ENCODE peak calls at places on chromosomes 3 and 15, in five cellular contexts. H is H1, R is neuronal stem cell, W is mesenchymal stem cell, Q is trophoblast cell. B is an unnamed sample.

GRCh38 chr15:74730619-74731316 is 5.4 kb upstream of the CYP1A1 start:
- DNase-seq in H (no peak), R (no peak), W (peak; percentile 18), Q (no peak), B (no peak)

GRCh38 chr3:33989229-33989628 is 190.8 kb downstream of the PDCD6IP start:
- DNase-seq in H (no peak), R (no peak), W (no peak), Q (no peak), B (peak; percentile 38)

GRCh38 chr3:53194218-53195065 is 33.4 kb downstream of the PRKCD start:
- DNase-seq in H (no peak), R (no peak), W (peak; percentile 23), Q (no peak), B (peak; percentile 61)

GRCh38 chr3:128457918-128458317 is 8.8 kb downstream of the DNAJB8 start:
- DNase-seq in H (no peak), R (no peak), W (no peak), Q (no peak), B (no peak)

GRCh38 chr3:151356791-151357460 is 27.6 kb upstream of the P2RY13 start:
- DNase-seq in H (no peak), R (no peak), W (no peak), Q (no peak), B (no peak)

GRCh38 chr15:88624156-88624970 is 3.2 kb downstream of the AEN start:
- DNase-seq in H (no peak), R (no peak), W (peak; percentile 76), Q (peak; percentile 19), B (no peak)

GRCh38 chr3:30945291-30945690 is 50.8 kb upstream of the GADL1 start:
- DNase-seq in H (no peak), R (no peak), W (no peak), Q (no peak), B (no peak)

GRCh38 chr15:68316061-68316804 is 38.7 kb downstream of the FEM1B start:
- DNase-seq in H (no peak), R (no peak), W (no peak), Q (peak; percentile 37), B (peak; percentile 79)

GRCh38 chr15:39487180-39487735 is 93.6 kb upstream of the THBS1 start:
- DNase-seq in H (no peak), R (no peak), W (no peak), Q (no peak), B (no peak)

GRCh38 chr3:112967828-112968227 is 7.1 kb downstream of the CD200R1 start:
- DNase-seq in H (no peak), R (no peak), W (no peak), Q (peak; percentile 16), B (no peak)

GRCh38 chr15:101167366-101167790 is 84.5 kb downstream of the CHSY1 start:
- DNase-seq in H (no peak), R (no peak), W (no peak), Q (no peak), B (no peak)

GRCh38 chr3:58154752-58155449 is 55.9 kb downstream of the DNASE1L3 start:
- DNase-seq in H (no peak), R (no peak), W (no peak), Q (no peak), B (no peak)

GRCh38 chr15:29364429-29365078 is 94.9 kb upstream of the NSMCE3 start:
- DNase-seq in H (no peak), R (no peak), W (peak; percentile 33), Q (peak; percentile 34), B (peak; percentile 44)

GRCh38 chr3:190089711-190090110 is 31.0 kb downstream of the P3H2 start:
- DNase-seq in H (no peak), R (no peak), W (no peak), Q (no peak), B (no peak)

GRCh38 chr3:138542977-138543376 is 51.1 kb downstream of the CEP70 start:
- DNase-seq in H (no peak), R (no peak), W (no peak), Q (no peak), B (no peak)

DNA sequence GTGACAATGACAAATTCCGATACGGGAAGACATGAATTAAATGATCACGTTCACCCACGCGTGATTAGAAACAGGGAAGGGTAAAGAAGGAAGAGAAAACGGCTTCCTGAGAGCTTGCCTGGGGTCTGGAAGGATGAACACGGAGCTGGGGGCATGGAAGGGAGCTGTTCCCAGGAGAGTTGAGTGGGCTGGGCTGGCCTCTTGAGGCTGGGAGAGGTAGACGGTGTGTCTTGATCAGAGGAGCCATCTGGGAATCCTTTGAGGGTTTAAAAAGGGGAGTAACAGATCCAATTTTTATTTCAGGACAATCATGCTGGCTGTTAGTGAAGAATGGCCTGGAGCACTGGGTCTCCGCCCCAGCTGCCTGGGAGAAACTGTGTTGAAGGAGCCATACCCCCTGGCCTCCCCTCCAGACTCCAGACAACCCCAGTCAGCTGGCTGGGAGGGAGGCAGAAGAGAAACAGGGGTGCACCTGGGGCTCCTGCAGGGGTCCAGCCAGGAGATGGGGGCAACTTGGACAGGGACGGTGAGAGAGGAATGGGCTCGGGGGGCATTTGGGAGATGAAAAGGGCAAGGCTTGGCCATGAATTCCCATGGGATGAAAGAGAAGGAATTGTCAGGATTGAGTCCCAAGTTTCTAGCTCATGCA is 53.6 kb upstream of the CGNL1 start:
- DNase-seq in H (no peak), R (no peak), W (no peak), Q (no peak), B (no peak)
- H2BK12ac ChIP-seq in H (no peak overlapping the region), R (no peak overlapping the region), W (no peak overlapping the region), Q (no peak overlapping the region), B (no peak overlapping the region)

DNA sequence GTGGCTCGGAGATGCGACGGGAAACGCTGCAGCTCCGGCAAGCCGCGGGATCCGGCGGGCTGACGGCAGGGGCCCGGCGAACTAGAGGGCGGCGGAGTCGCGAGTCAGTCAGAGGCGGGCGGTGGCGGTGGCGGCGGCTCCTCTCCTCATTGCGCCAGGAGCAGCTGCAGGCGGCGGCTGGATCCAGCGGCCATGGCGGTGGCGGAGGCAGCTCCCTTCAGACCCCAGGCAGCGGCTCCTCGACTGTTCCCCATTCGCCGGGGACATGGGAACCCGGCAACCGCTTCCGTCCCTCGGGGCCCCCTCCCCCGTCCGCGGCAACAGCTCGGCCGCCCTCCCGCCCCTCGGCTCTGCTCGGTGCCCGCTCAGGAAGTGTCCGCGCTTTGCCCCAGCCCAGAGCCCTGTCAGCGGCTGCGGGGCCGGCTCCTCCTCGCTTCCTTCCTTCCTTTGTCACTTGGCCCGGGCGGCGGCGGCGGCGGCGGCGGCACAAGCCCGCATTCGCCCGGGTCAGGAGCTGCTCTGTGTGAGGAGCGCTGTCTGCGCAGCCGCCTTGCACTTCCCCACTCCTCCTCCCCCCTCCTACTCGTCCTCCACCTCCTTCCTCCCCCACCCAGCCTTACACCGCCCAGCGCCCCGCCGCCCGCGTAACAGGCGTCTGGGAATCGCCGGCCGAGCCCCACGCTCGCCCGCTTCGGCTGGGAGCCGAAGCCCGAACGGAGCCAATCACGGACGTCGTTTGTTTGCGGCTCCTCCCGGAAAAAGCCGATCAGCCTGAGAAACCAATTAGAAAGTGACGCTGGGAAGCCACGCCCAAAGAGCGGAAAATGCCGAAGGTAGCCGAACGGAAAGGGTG is at the start of gene GSK3B:
- DNase-seq in H (peak; percentile 97), R (peak; percentile 77), W (no peak), Q (peak; percentile 74), B (peak; percentile 76)
- H2AFZ ChIP-seq in H (peak within 1 kb of the TSS; percentile 15), R (peak within 1 kb of the TSS; percentile 93), W (no peak within 1 kb of the TSS), Q (peak within 1 kb of the TSS; percentile 93), B (no peak within 1 kb of the TSS)

GRCh38 chr15:58433597-58434333 is 2.0 kb downstream of the LIPC start:
- DNase-seq in H (no peak), R (no peak), W (peak; percentile 31), Q (no peak), B (no peak)
- H2BK12ac ChIP-seq in H (no peak overlapping the region), R (no peak overlapping the region), W (no peak overlapping the region), Q (peak overlapping the region; percentile 15), B (no peak overlapping the region)

GRCh38 chr3:142875099-142875498 is 13.8 kb downstream of the PCOLCE2 start:
- DNase-seq in H (no peak), R (no peak), W (no peak), Q (no peak), B (no peak)

GRCh38 chr3:142873569-142873968 is 15.3 kb downstream of the PCOLCE2 start:
- DNase-seq in H (no peak), R (no peak), W (no peak), Q (no peak), B (no peak)

GRCh38 chr3:142878901-142879300 is 10.0 kb downstream of the PCOLCE2 start:
- DNase-seq in H (no peak), R (no peak), W (no peak), Q (no peak), B (no peak)

GRCh38 chr3:142876417-142876816 is 12.5 kb downstream of the PCOLCE2 start:
- DNase-seq in H (no peak), R (no peak), W (no peak), Q (no peak), B (no peak)

DNA sequence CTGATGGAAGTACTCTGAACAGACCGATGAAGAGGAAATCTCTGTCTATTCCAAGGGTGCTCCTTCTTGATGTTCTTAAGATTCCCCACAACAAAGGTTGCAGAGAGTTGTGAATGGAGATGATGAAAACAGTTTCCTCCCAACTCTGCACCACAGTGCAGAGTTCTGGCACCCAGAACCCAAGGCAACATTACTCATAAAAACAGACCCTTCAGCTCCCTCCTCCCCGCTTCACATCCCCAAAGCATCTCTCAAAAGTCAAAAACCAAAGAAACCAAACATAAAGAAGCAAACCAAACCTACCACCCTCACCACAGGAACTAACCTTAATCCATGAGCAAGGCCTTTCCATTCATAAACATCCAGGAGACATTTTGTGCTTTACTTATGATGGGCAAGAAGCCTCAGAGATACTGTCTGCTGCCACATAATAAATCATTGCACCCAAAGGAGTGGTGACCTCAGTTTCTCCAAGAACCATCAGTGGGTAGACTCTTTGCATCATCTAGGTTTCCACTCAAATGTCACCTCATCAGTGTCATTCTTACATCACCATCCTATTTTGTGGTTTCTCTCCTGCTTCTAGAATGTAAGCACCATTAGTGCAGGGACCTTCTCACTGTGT is 13.2 kb downstream of the PCOLCE2 start:
- DNase-seq in H (no peak), R (no peak), W (no peak), Q (no peak), B (no peak)
- H2AFZ ChIP-seq in H (no peak overlapping the region), R (no peak overlapping the region), W (no peak overlapping the region), Q (no peak overlapping the region), B (no peak overlapping the region)

GRCh38 chr3:132563409-132564074 is 33.5 kb upstream of the ACKR4 start:
- DNase-seq in H (no peak), R (no peak), W (no peak), Q (no peak), B (no peak)
- H2BK12ac ChIP-seq in H (no peak overlapping the region), R (no peak overlapping the region), W (no peak overlapping the region), Q (no peak overlapping the region), B (no peak overlapping the region)

DNA sequence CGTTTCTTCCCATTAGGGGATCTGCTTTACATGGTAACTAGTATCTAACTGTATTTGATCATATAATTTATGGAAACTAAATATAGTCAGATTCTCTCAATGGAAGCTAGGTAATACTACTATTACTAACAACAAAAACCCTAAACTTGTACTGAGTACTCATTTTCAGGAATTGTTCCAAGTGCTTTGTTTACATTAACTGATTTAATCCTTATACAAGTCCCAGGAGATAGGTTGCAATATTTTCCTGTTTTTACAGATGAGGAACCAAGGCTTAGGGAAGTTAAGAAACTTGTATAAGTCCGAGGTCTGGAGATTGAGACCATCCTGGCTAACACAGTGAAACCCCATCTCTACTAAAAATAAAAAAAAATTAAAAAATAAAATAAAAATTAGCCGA is 7.4 kb upstream of the MTHFS start:
- DNase-seq in H (no peak), R (no peak), W (no peak), Q (no peak), B (no peak)
- H2AFZ ChIP-seq in H (no peak overlapping the region), R (no peak overlapping the region), W (no peak overlapping the region), Q (no peak overlapping the region), B (no peak overlapping the region)